ENCODE peak calls at places on chromosomes 6 and 20, in ten cellular contexts. R is AG08395; B is left cardiac atrium; L is stimulated activated CD4-positive, alpha-beta T cell treated with anti-CD3 and anti-CD28 coated beads, TNF-alpha, amount 100 ng/mL, for 48 hours; M is iPS-NIHi11; I is heart right ventricle; Q is H54; Z is substantia nigra; S is GM10248; P is naive thymus-derived CD4-positive, alpha-beta T cell. J is an unnamed sample.

GRCh38 chr20:50348118-50348517 is 157.5 kb downstream of the CEBPB start:
- DNase-seq in R (no peak), B (peak), L (no peak), M (no peak), I (peak), Q (no peak), Z (no peak), S (no peak), P (no peak), J (no peak)

GRCh38 chr20:49045440-49046086 is 549 bp upstream of the CSE1L start:
- DNase-seq in R (no peak), B (peak), L (peak), M (no peak), I (peak), Q (no peak), Z (no peak), S (peak), P (no peak), J (no peak)

GRCh38 chr6:134902907-134903306 is 47.0 kb downstream of the ALDH8A1 start:
- DNase-seq in R (no peak), B (no peak), L (no peak), M (no peak), I (no peak), Q (no peak), Z (no peak), S (no peak), P (no peak), J (no peak)

GRCh38 chr6:143966291-143966690 is 41.8 kb downstream of the PLAGL1 start:
- DNase-seq in R (no peak), B (no peak), L (no peak), M (no peak), I (no peak), Q (no peak), Z (no peak), S (no peak), P (no peak), J (no peak)

GRCh38 chr6:95589067-95589466 is 11.7 kb downstream of the MANEA start:
- DNase-seq in R (no peak), B (no peak), L (no peak), M (no peak), I (no peak), Q (no peak), Z (no peak), S (no peak), P (no peak), J (no peak)

GRCh38 chr20:39025883-39026282 is 63.7 kb downstream of the DHX35 start:
- DNase-seq in R (no peak), B (no peak), L (no peak), M (no peak), I (no peak), Q (no peak), Z (no peak), S (no peak), P (no peak), J (no peak)

GRCh38 chr6:170248861-170249600 is 41.8 kb downstream of the DLL1 start:
- DNase-seq in R (no peak), B (peak), L (no peak), M (no peak), I (no peak), Q (no peak), Z (no peak), S (no peak), P (no peak), J (no peak)

GRCh38 chr20:17885544-17885943 is 83.0 kb downstream of the SNX5 start:
- DNase-seq in R (no peak), B (peak), L (no peak), M (no peak), I (peak), Q (no peak), Z (no peak), S (no peak), P (no peak), J (no peak)

GRCh38 chr6:147621280-147621679 is 112.8 kb downstream of the SAMD5 start:
- DNase-seq in R (peak), B (peak), L (no peak), M (no peak), I (no peak), Q (no peak), Z (no peak), S (no peak), P (no peak), J (no peak)

GRCh38 chr20:23114448-23114847 is 28.3 kb upstream of the CD93 start:
- DNase-seq in R (no peak), B (no peak), L (no peak), M (no peak), I (no peak), Q (no peak), Z (no peak), S (no peak), P (no peak), J (no peak)

GRCh38 chr6:52149949-52150348 is 36.2 kb upstream of the IL17A start:
- DNase-seq in R (no peak), B (no peak), L (no peak), M (no peak), I (no peak), Q (no peak), Z (no peak), S (no peak), P (no peak), J (no peak)

GRCh38 chr6:22636450-22636849 is 67.1 kb downstream of the HDGFL1 start:
- DNase-seq in R (no peak), B (no peak), L (no peak), M (no peak), I (no peak), Q (no peak), Z (no peak), S (no peak), P (no peak), J (no peak)

GRCh38 chr6:167118839-167119238 is 4.1 kb upstream of the CCR6 start:
- DNase-seq in R (no peak), B (no peak), L (no peak), M (no peak), I (no peak), Q (no peak), Z (no peak), S (no peak), P (no peak), J (no peak)

GRCh38 chr6:153129873-153130514 is 1.1 kb downstream of the RGS17 start:
- DNase-seq in R (peak), B (no peak), L (no peak), M (peak), I (no peak), Q (peak), Z (no peak), S (peak), P (no peak), J (no peak)

GRCh38 chr6:26420607-26421235 is 18.6 kb downstream of the BTN3A1 start:
- DNase-seq in R (no peak), B (no peak), L (no peak), M (peak), I (peak), Q (peak), Z (no peak), S (peak), P (peak), J (peak)

GRCh38 chr6:16165641-16166040 is 36.8 kb downstream of the MYLIP start:
- DNase-seq in R (no peak), B (no peak), L (no peak), M (no peak), I (no peak), Q (no peak), Z (no peak), S (no peak), P (no peak), J (no peak)

GRCh38 chr20:4064118-4064962 is 49.0 kb upstream of the RNF24 start:
- DNase-seq in R (peak), B (peak), L (no peak), M (peak), I (peak), Q (peak), Z (peak), S (no peak), P (no peak), J (no peak)

GRCh38 chr6:4533576-4533975 is 242.6 kb upstream of the CDYL start:
- DNase-seq in R (no peak), B (no peak), L (no peak), M (no peak), I (no peak), Q (no peak), Z (no peak), S (no peak), P (no peak), J (no peak)

GRCh38 chr6:72863106-72863505 is 241.2 kb downstream of the KCNQ5 start:
- DNase-seq in R (no peak), B (no peak), L (no peak), M (no peak), I (no peak), Q (no peak), Z (no peak), S (no peak), P (no peak), J (no peak)

GRCh38 chr20:34437330-34437986 is 74.4 kb downstream of the ITCH start:
- DNase-seq in R (peak), B (no peak), L (no peak), M (no peak), I (no peak), Q (no peak), Z (no peak), S (no peak), P (no peak), J (no peak)

GRCh38 chr6:28347119-28347518 is 2.6 kb upstream of the ZKSCAN3 start:
- DNase-seq in R (no peak), B (no peak), L (no peak), M (no peak), I (no peak), Q (no peak), Z (no peak), S (no peak), P (no peak), J (no peak)

GRCh38 chr20:19786311-19786710 is 28.3 kb downstream of the RIN2 start:
- DNase-seq in R (peak), B (peak), L (no peak), M (peak), I (peak), Q (no peak), Z (no peak), S (no peak), P (no peak), J (no peak)

J was measured in memory B cell.